ENCODE peak calls at places on chromosomes 5 and 9, in five cellular contexts. U is PC-9, W is tibial nerve, X is heart left ventricle, A is kidney. F is an unnamed sample.

GRCh38 chr5:372911-373709 is 51.6 kb downstream of the AHRR start:
- DNase-seq in U (no peak), W (no peak), X (no peak), A (peak; percentile 74), F (no peak)

GRCh38 chr9:116282598-116282997 is 129.0 kb downstream of the PAPPA start:
- DNase-seq in U (no peak), W (no peak), X (no peak), A (no peak), F (no peak)

GRCh38 chr5:139985733-139986132 is 57.4 kb downstream of the NRG2 start:
- DNase-seq in U (no peak), W (no peak), X (peak; percentile 37), A (no peak), F (peak; percentile 99)

GRCh38 chr9:70058569-70059161 is 15.0 kb downstream of the MAMDC2 start:
- DNase-seq in U (no peak), W (no peak), X (no peak), A (no peak), F (no peak)

GRCh38 chr9:35723908-35724307 is 8.1 kb downstream of the TLN1 start:
- DNase-seq in U (no peak), W (no peak), X (no peak), A (no peak), F (no peak)

GRCh38 chr5:147208134-147208533 is 26.7 kb upstream of the STK32A start:
- DNase-seq in U (no peak), W (no peak), X (no peak), A (no peak), F (no peak)

GRCh38 chr9:72982161-72982799 is 29.4 kb upstream of the ALDH1A1 start:
- DNase-seq in U (no peak), W (no peak), X (no peak), A (no peak), F (no peak)

GRCh38 chr9:113645224-113645971 is 181.9 kb downstream of the RGS3 start:
- DNase-seq in U (no peak), W (no peak), X (no peak), A (no peak), F (no peak)

GRCh38 chr5:129094924-129095797 is 612 bp downstream of the ISOC1 start:
- DNase-seq in U (peak; percentile 54), W (peak; percentile 14), X (peak; percentile 71), A (peak; percentile 92), F (peak; percentile 29)

GRCh38 chr5:14771195-14771594 is 100.4 kb downstream of the ANKH start:
- DNase-seq in U (no peak), W (no peak), X (no peak), A (no peak), F (no peak)

GRCh38 chr5:1005904-1006655 is 2.5 kb upstream of the NKD2 start:
- DNase-seq in U (peak; percentile 7), W (no peak), X (peak; percentile 7), A (peak; percentile 45), F (no peak)

GRCh38 chr9:2824054-2824453 is 19.8 kb downstream of the PUM3 start:
- DNase-seq in U (no peak), W (no peak), X (no peak), A (no peak), F (no peak)

GRCh38 chr9:133129001-133129799 is 8.2 kb upstream of the RALGDS start:
- DNase-seq in U (peak; percentile 92), W (no peak), X (no peak), A (peak; percentile 83), F (no peak)

GRCh38 chr9:18906656-18907395 is 126.2 kb downstream of the SAXO1 start:
- DNase-seq in U (no peak), W (no peak), X (no peak), A (no peak), F (no peak)

GRCh38 chr9:93891549-93892310 is 63.4 kb downstream of the BARX1 start:
- DNase-seq in U (no peak), W (no peak), X (no peak), A (no peak), F (no peak)

DNA sequence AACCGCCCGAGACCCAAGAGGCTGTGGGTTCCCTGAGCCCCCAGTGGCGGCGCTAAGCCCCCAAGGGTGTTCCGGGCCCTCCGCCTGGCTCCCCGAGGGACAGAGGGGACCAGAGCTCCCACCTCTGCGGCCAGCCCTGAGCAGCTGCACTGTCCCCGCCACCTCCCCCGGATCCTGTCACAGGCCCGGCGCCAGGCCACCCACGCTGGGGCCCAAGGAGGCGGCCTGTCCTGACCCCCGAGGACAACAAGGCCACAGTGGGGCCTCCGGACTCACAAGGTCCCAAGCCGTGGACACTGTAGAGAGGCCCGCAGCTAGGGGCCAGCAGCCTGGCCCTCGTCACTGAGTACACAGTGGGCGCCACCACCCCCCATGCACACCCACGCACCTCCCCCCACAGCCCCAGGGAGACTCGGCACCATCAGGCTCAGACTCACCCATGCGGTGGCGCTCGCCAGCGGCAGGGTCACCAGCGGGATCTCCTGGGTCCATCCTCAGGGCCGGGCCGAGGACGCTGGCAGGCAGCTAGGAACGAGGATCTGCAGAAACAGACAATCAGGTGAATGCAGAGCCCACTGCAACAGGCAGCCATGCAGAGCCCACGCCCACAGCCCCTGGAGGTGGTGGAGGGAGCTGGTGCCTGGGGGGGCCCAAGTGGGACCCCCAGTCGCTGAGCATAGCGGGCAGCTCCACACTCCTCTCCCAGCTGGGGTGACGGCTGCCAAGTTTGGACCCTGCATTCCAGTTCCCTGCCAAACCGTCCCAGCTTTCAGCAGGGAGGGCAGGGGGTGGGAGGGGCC is 27.9 kb downstream of the EXD3 start:
- DNase-seq in U (no peak), W (no peak), X (no peak), A (peak; percentile 65), F (no peak)
- H3K27ac ChIP-seq in U (no peak overlapping the region), W (no peak overlapping the region), X (no peak overlapping the region), A (no peak overlapping the region), F (no peak overlapping the region)

DNA sequence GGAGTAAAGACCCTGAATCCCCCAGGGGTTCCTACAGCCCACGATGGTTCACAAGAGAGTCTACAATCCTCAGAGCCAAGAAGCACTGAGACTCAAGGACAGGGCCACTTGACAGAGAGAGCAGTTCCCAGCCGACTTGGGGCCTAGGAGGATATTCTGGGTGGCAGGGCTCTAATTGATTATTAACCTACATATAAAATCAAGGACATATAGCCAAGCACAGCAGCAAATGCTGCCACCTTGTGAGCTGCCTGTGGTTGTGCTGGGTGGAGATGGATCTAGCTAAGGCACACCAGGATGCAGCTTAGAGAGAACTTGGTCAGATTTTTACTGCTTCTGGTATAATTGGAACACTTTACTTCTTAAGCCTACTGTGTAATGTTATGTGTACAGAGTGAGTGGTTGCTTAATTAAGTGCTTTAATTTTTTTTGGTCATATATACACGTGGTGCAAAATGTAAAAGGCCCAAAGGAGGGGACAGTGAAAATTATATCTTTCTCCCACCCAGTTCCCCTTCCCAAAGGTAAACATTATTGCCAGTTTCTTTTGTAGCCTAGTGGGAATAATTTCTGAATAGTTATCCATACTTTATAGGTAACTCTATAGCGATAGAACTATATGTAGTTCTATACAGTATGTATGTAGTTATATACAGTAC is 78.8 kb downstream of the F2RL2 start:
- DNase-seq in U (no peak), W (no peak), X (no peak), A (no peak), F (peak; percentile 62)
- TF ChIP-seq CTCF in U (peak; percentile 64), W (peak; percentile 49), X (peak; percentile 15), A (peak; percentile 65), F (peak; percentile 69)

GRCh38 chr5:38257236-38258036 is 923 bp upstream of the EGFLAM start:
- DNase-seq in U (no peak), W (no peak), X (no peak), A (no peak), F (no peak)
- H3K27ac ChIP-seq in U (no peak overlapping the region), W (no peak overlapping the region), X (peak overlapping the region; percentile 70), A (no peak overlapping the region), F (no peak overlapping the region)

GRCh38 chr5:5340206-5340729 is 82.2 kb upstream of the ICE1 start:
- DNase-seq in U (peak; percentile 95), W (no peak), X (peak; percentile 58), A (peak; percentile 83), F (peak; percentile 90)
- TF ChIP-seq CTCF in U (peak; percentile 55), W (peak; percentile 41), X (no peak), A (peak; percentile 31), F (peak; percentile 43)

F was measured in RWPE1.